ENCODE peak calls at places on chromosome X, in ten cellular contexts. N, R, D, S, X, B, J, K, Y and W are unnamed samples.

GRCh38 chrX:20260885-20261284 is 5.8 kb downstream of the RPS6KA3 start:
- ATAC-seq in D (peak), S (no peak), X (no peak), R (no peak), J (no peak), Y (no peak), B (no peak), N (no peak), K (no peak), W (no peak)

GRCh38 chrX:23938690-23939089 is 30.9 kb downstream of the CXorf58 start:
- ATAC-seq in S (no peak), D (no peak), Y (no peak), X (no peak), N (no peak), K (no peak), B (no peak), R (no peak), J (no peak), W (no peak)

GRCh38 chrX:41917517-41917916 is 5.8 kb downstream of the CASK start:
- ATAC-seq in Y (peak), S (no peak), N (peak), R (no peak), D (no peak), X (no peak), J (peak), B (peak), K (no peak), W (no peak)

GRCh38 chrX:11836284-11836683 is 78.2 kb downstream of the MSL3 start:
- ATAC-seq in S (no peak), Y (no peak), K (no peak), B (no peak), X (no peak), J (no peak), R (no peak), N (no peak), D (no peak), W (no peak)

GRCh38 chrX:21946925-21947641 is 6.6 kb downstream of the SMS start:
- ATAC-seq in N (no peak), Y (no peak), B (no peak), R (no peak), S (peak), J (no peak), D (peak), X (no peak), K (peak), W (no peak)

GRCh38 chrX:35787867-35788266 is 10.3 kb upstream of the MAGEB16 start:
- ATAC-seq in B (no peak), S (no peak), R (no peak), J (no peak), K (no peak), D (no peak), X (no peak), Y (no peak), N (no peak), W (no peak)

GRCh38 chrX:139881572-139881971 is 51.3 kb downstream of the ATP11C start:
- ATAC-seq in R (no peak), B (no peak), J (no peak), N (no peak), S (no peak), D (no peak), Y (no peak), K (peak), X (no peak), W (no peak)

GRCh38 chrX:71917621-71918341 is 7.1 kb downstream of the NHSL2 start:
- ATAC-seq in K (no peak), N (no peak), D (no peak), X (no peak), S (no peak), B (no peak), Y (no peak), R (no peak), J (no peak), W (no peak)

GRCh38 chrX:110219920-110220319 is 98.0 kb downstream of the AMMECR1 start:
- ATAC-seq in D (peak), X (no peak), N (no peak), Y (no peak), K (no peak), R (no peak), J (no peak), B (no peak), S (no peak), W (no peak)

GRCh38 chrX:129875669-129876068 is 30.3 kb upstream of the UTP14A start:
- ATAC-seq in R (no peak), D (no peak), X (no peak), K (peak), J (no peak), B (no peak), S (no peak), Y (no peak), N (no peak), W (no peak)

GRCh38 chrX:47568656-47569295 is 7.8 kb downstream of the ARAF start:
- ATAC-seq in Y (peak), J (peak), D (no peak), N (peak), S (no peak), K (peak), X (no peak), R (peak), B (peak), W (no peak)

GRCh38 chrX:112746812-112747630 is 67.3 kb upstream of the LHFPL1 start:
- ATAC-seq in D (no peak), N (no peak), K (no peak), S (no peak), Y (no peak), B (no peak), X (no peak), J (no peak), R (no peak), W (no peak)

GRCh38 chrX:15158350-15158735 is 111.5 kb downstream of the ASB9 start:
- ATAC-seq in R (no peak), N (peak), D (peak), S (no peak), K (no peak), X (no peak), B (no peak), Y (no peak), J (no peak), W (peak)

GRCh38 chrX:71098302-71098701 is 2.7 kb downstream of the FOXO4 start:
- ATAC-seq in X (no peak), N (peak), S (no peak), K (peak), R (peak), D (peak), B (no peak), J (peak), Y (peak), W (peak)

GRCh38 chrX:123917069-123917468 is 44.4 kb upstream of the STAG2 start:
- ATAC-seq in Y (no peak), S (no peak), B (no peak), R (no peak), D (no peak), X (no peak), N (no peak), J (no peak), K (peak), W (no peak)

GRCh38 chrX:19487520-19488200 is 27.6 kb downstream of the MAP3K15 start:
- ATAC-seq in J (no peak), N (no peak), K (no peak), D (no peak), X (peak), S (no peak), R (no peak), B (peak), Y (no peak), W (no peak)

GRCh38 chrX:69258893-69259292 is 93.6 kb upstream of the PJA1 start:
- ATAC-seq in D (no peak), S (no peak), N (no peak), J (no peak), X (no peak), R (no peak), K (no peak), Y (no peak), B (no peak), W (no peak)

GRCh38 chrX:154021131-154021611 is 1.5 kb upstream of the IRAK1 start:
- ATAC-seq in J (no peak), Y (no peak), X (no peak), R (no peak), D (peak), S (no peak), B (no peak), N (no peak), K (peak), W (no peak)

GRCh38 chrX:47231167-47231566 is 1.6 kb upstream of the USP11 start:
- ATAC-seq in S (no peak), K (no peak), D (no peak), Y (no peak), X (no peak), R (no peak), N (no peak), J (no peak), B (no peak), W (no peak)

GRCh38 chrX:3326721-3327120 is 19.7 kb downstream of the MXRA5 start:
- ATAC-seq in S (no peak), X (no peak), J (no peak), N (no peak), D (no peak), B (no peak), Y (no peak), R (no peak), K (peak), W (no peak)

GRCh38 chrX:123085311-123085940 is 98.7 kb upstream of the GRIA3 start:
- ATAC-seq in Y (no peak), D (no peak), N (no peak), S (no peak), J (no peak), B (no peak), X (no peak), R (no peak), K (no peak), W (no peak)

GRCh38 chrX:118496763-118497079 is 1.1 kb downstream of the DOCK11 start:
- ATAC-seq in D (peak), K (peak), N (peak), R (peak), J (no peak), B (no peak), X (no peak), Y (peak), S (no peak), W (peak)

GRCh38 chrX:129996120-129996519 is 13.7 kb downstream of the BCORL1 start:
- ATAC-seq in D (no peak), R (no peak), N (no peak), X (no peak), S (peak), Y (no peak), B (no peak), K (peak), J (no peak), W (no peak)